ENCODE peak calls at places on chromosomes 3 and 15, in four cellular contexts. One of them, this sample, is unnamed.

GRCh38 chr3:52649461-52650210 is 36.1 kb downstream of the PBRM1 start:
- DNase-seq in left ventricle myocardium inferior: no peak
- DNase-seq in HFF-Myc: no peak
- DNase-seq in fibroblast of the aortic adventitia: peak
- DNase-seq in this sample: no peak

GRCh38 chr3:169914321-169914720 is 2.9 kb downstream of the SAMD7 start:
- DNase-seq in left ventricle myocardium inferior: no peak
- DNase-seq in HFF-Myc: peak
- DNase-seq in fibroblast of the aortic adventitia: peak
- DNase-seq in this sample: no peak

GRCh38 chr3:147411235-147411607 is 2.1 kb downstream of the ZIC1 start:
- DNase-seq in left ventricle myocardium inferior: no peak
- DNase-seq in HFF-Myc: no peak
- DNase-seq in fibroblast of the aortic adventitia: peak
- DNase-seq in this sample: no peak

GRCh38 chr15:73114064-73114463 is 61.8 kb downstream of the NEO1 start:
- DNase-seq in left ventricle myocardium inferior: no peak
- DNase-seq in HFF-Myc: no peak
- DNase-seq in fibroblast of the aortic adventitia: no peak
- DNase-seq in this sample: no peak

GRCh38 chr15:52066842-52067544 is 45.6 kb downstream of the BCL2L10 start:
- DNase-seq in left ventricle myocardium inferior: no peak
- DNase-seq in HFF-Myc: no peak
- DNase-seq in fibroblast of the aortic adventitia: no peak
- DNase-seq in this sample: no peak

GRCh38 chr3:123409443-123410148 is 39.3 kb downstream of the ADCY5 start:
- DNase-seq in left ventricle myocardium inferior: no peak
- DNase-seq in HFF-Myc: no peak
- DNase-seq in fibroblast of the aortic adventitia: no peak
- DNase-seq in this sample: no peak

GRCh38 chr15:48671381-48672022 is 26.0 kb upstream of the FBN1 start:
- DNase-seq in left ventricle myocardium inferior: peak
- DNase-seq in HFF-Myc: no peak
- DNase-seq in fibroblast of the aortic adventitia: peak
- DNase-seq in this sample: peak

GRCh38 chr15:78987891-78988360 is 43.1 kb upstream of the CTSH start:
- DNase-seq in left ventricle myocardium inferior: no peak
- DNase-seq in HFF-Myc: no peak
- DNase-seq in fibroblast of the aortic adventitia: no peak
- DNase-seq in this sample: no peak

GRCh38 chr15:41806291-41807181 is 21.4 kb upstream of the JMJD7 start:
- DNase-seq in left ventricle myocardium inferior: peak
- DNase-seq in HFF-Myc: no peak
- DNase-seq in fibroblast of the aortic adventitia: no peak
- DNase-seq in this sample: no peak

GRCh38 chr3:36511761-36512496 is 131.6 kb downstream of the STAC start:
- DNase-seq in left ventricle myocardium inferior: no peak
- DNase-seq in HFF-Myc: no peak
- DNase-seq in fibroblast of the aortic adventitia: no peak
- DNase-seq in this sample: no peak

GRCh38 chr15:52040167-52040900 is 21.3 kb downstream of the MAPK6 start:
- DNase-seq in left ventricle myocardium inferior: no peak
- DNase-seq in HFF-Myc: no peak
- DNase-seq in fibroblast of the aortic adventitia: peak
- DNase-seq in this sample: no peak

GRCh38 chr15:87713405-87713995 is 543.0 kb downstream of the NTRK3 start:
- DNase-seq in left ventricle myocardium inferior: no peak
- DNase-seq in HFF-Myc: no peak
- DNase-seq in fibroblast of the aortic adventitia: no peak
- DNase-seq in this sample: no peak

GRCh38 chr3:12478326-12478725 is 6.0 kb upstream of the TSEN2 start:
- DNase-seq in left ventricle myocardium inferior: no peak
- DNase-seq in HFF-Myc: no peak
- DNase-seq in fibroblast of the aortic adventitia: no peak
- DNase-seq in this sample: no peak

GRCh38 chr3:151281671-151282334 is 3.5 kb upstream of the P2RY14 start:
- DNase-seq in left ventricle myocardium inferior: no peak
- DNase-seq in HFF-Myc: no peak
- DNase-seq in fibroblast of the aortic adventitia: peak
- DNase-seq in this sample: no peak

GRCh38 chr3:151282921-151283320 is 4.6 kb upstream of the P2RY14 start:
- DNase-seq in left ventricle myocardium inferior: no peak
- DNase-seq in HFF-Myc: peak
- DNase-seq in fibroblast of the aortic adventitia: peak
- DNase-seq in this sample: no peak

GRCh38 chr3:151276038-151277027 is 2.0 kb downstream of the P2RY14 start:
- DNase-seq in left ventricle myocardium inferior: no peak
- DNase-seq in HFF-Myc: no peak
- DNase-seq in fibroblast of the aortic adventitia: no peak
- DNase-seq in this sample: no peak

GRCh38 chr3:151283387-151283786 is 5.0 kb upstream of the P2RY14 start:
- DNase-seq in left ventricle myocardium inferior: no peak
- DNase-seq in HFF-Myc: no peak
- DNase-seq in fibroblast of the aortic adventitia: no peak
- DNase-seq in this sample: no peak

GRCh38 chr3:151278223-151278622 is at the start of gene P2RY14:
- DNase-seq in left ventricle myocardium inferior: no peak
- DNase-seq in HFF-Myc: no peak
- DNase-seq in fibroblast of the aortic adventitia: no peak
- DNase-seq in this sample: no peak
- H3K4me3 ChIP-seq in left ventricle myocardium inferior: peak
- H3K4me3 ChIP-seq in HFF-Myc: no peak
- H3K4me3 ChIP-seq in fibroblast of the aortic adventitia: no peak
- H3K4me3 ChIP-seq in this sample: no peak

GRCh38 chr3:112132554-112132953 is 494 bp downstream of the GCSAM start:
- DNase-seq in left ventricle myocardium inferior: no peak
- DNase-seq in HFF-Myc: no peak
- DNase-seq in fibroblast of the aortic adventitia: no peak
- DNase-seq in this sample: no peak
- H3K4me3 ChIP-seq in left ventricle myocardium inferior: no peak
- H3K4me3 ChIP-seq in HFF-Myc: no peak
- H3K4me3 ChIP-seq in fibroblast of the aortic adventitia: no peak
- H3K4me3 ChIP-seq in this sample: no peak

GRCh38 chr3:159858650-159859049 is 130.0 kb upstream of the IL12A start:
- DNase-seq in left ventricle myocardium inferior: no peak
- DNase-seq in HFF-Myc: no peak
- DNase-seq in fibroblast of the aortic adventitia: no peak
- DNase-seq in this sample: no peak
- H3K4me3 ChIP-seq in left ventricle myocardium inferior: peak
- H3K4me3 ChIP-seq in HFF-Myc: no peak
- H3K4me3 ChIP-seq in fibroblast of the aortic adventitia: no peak
- H3K4me3 ChIP-seq in this sample: no peak

DNA sequence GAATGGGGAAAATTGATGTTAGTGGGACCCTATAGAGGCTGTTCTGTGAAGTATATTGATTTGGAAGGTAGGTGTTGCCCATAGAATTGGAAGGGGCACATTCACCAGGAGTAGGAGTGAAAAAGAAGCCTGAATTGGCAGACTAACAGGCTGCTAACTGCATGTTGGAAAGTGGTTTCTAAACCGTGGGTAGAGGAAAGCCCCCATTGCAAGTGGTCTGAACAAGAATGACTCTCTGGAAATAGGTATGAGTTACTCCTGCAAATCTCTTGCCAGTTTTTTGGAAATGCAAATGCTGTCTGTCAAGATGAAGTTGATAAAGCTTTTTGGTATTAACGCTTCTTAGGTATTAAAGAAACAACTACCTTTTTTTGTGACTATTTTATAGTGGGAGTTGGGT is 3.5 kb downstream of the UBE2E1 start:
- DNase-seq in left ventricle myocardium inferior: no peak
- DNase-seq in HFF-Myc: no peak
- DNase-seq in fibroblast of the aortic adventitia: no peak
- DNase-seq in this sample: no peak
- H3K4me3 ChIP-seq in left ventricle myocardium inferior: peak
- H3K4me3 ChIP-seq in HFF-Myc: peak
- H3K4me3 ChIP-seq in fibroblast of the aortic adventitia: no peak
- H3K4me3 ChIP-seq in this sample: no peak

DNA sequence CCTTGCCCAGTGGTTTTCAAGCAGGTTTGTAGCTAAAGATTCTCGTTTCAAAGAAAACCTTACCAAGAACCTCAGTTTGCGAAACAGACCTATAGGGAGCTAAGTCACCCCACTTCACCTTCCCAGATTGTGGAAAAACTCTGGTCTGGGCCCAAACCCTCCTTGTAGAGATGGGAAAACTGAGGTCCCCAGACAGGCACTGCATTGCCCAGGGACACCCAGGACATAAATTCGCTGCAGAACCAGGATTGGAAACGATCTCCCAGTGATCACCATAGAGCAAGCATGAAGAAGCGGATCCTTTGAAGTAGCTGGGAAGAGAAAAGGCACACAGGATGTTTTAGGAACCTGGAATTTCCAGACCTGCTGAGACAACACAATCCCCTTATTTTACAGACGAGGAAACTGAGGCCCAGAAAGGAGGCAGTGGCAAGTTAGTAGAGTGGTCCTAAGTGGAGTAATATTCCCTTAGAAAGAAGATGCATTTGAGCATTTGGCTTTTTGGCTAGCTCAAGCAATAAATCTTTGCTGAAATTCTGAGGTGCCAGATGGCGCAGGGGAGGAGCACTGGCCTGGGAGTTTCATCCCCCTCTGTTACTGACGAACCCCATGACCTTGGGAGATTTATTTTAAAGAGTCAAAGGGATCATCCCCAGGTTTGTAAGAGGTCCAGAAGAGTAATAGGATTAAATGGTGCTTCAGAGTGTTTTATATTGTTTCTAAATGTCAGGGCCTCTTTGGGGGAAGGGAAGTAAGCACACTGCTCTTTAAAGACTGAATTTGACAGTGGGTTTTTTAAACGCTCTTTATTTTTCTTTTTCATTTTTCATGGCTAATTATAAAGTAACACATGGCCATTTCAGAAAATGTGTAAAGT is 85.3 kb upstream of the PIAS1 start:
- DNase-seq in left ventricle myocardium inferior: no peak
- DNase-seq in HFF-Myc: no peak
- DNase-seq in fibroblast of the aortic adventitia: no peak
- DNase-seq in this sample: no peak
- H3K4me3 ChIP-seq in left ventricle myocardium inferior: peak
- H3K4me3 ChIP-seq in HFF-Myc: peak
- H3K4me3 ChIP-seq in fibroblast of the aortic adventitia: peak
- H3K4me3 ChIP-seq in this sample: no peak

DNA sequence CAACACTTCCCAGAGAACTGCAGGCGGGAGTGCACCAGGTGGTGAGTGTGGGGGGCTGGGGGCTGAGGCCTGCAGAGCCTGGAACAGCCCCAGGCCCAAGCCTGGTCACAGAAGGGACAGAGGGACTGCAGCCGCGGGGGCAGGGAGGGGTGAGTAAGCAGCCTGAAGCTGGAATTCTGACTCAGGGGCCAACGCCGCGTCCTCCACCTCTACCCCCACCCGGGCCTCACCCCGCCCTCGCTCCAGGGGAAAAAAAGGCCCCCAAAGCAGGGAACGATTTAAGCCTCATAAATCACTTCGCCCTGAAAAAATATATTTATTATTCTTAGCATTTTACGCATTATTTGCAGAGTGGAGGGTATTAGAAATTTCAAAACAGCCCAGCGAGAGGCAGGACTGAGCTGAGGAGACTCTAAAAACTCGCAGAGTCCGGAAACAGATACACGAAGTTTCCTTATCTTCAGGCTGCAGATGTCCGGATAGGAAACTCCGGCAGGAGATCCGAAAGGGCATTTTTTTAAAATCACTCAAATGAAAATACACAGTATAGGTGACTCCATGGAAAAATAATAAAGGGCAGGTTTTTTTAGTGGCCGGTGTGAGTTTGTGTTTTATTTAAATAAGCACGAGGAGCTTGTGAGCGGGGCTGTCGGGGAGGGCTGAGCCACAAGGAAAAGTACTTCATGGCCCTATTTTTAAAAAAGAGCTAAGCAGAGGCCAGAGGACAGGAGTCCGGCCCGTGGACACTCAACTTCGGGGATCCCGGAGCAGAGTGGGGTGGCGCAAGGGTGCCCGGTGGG is 9.9 kb downstream of the GATA2 start:
- DNase-seq in left ventricle myocardium inferior: no peak
- DNase-seq in HFF-Myc: peak
- DNase-seq in fibroblast of the aortic adventitia: peak
- DNase-seq in this sample: no peak
- H3K4me3 ChIP-seq in left ventricle myocardium inferior: peak
- H3K4me3 ChIP-seq in HFF-Myc: peak
- H3K4me3 ChIP-seq in fibroblast of the aortic adventitia: no peak
- H3K4me3 ChIP-seq in this sample: peak

GRCh38 chr3:156751461-156752025 is 74.6 kb upstream of the LEKR1 start:
- DNase-seq in left ventricle myocardium inferior: peak
- DNase-seq in HFF-Myc: peak
- DNase-seq in fibroblast of the aortic adventitia: peak
- DNase-seq in this sample: peak
- H3K4me3 ChIP-seq in left ventricle myocardium inferior: peak
- H3K4me3 ChIP-seq in HFF-Myc: peak
- H3K4me3 ChIP-seq in fibroblast of the aortic adventitia: peak
- H3K4me3 ChIP-seq in this sample: no peak

GRCh38 chr3:119637679-119638525 is 22.5 kb downstream of the POPDC2 start:
- DNase-seq in left ventricle myocardium inferior: no peak
- DNase-seq in HFF-Myc: peak
- DNase-seq in fibroblast of the aortic adventitia: peak
- DNase-seq in this sample: no peak
- H3K4me3 ChIP-seq in left ventricle myocardium inferior: peak
- H3K4me3 ChIP-seq in HFF-Myc: no peak
- H3K4me3 ChIP-seq in fibroblast of the aortic adventitia: no peak
- H3K4me3 ChIP-seq in this sample: no peak

DNA sequence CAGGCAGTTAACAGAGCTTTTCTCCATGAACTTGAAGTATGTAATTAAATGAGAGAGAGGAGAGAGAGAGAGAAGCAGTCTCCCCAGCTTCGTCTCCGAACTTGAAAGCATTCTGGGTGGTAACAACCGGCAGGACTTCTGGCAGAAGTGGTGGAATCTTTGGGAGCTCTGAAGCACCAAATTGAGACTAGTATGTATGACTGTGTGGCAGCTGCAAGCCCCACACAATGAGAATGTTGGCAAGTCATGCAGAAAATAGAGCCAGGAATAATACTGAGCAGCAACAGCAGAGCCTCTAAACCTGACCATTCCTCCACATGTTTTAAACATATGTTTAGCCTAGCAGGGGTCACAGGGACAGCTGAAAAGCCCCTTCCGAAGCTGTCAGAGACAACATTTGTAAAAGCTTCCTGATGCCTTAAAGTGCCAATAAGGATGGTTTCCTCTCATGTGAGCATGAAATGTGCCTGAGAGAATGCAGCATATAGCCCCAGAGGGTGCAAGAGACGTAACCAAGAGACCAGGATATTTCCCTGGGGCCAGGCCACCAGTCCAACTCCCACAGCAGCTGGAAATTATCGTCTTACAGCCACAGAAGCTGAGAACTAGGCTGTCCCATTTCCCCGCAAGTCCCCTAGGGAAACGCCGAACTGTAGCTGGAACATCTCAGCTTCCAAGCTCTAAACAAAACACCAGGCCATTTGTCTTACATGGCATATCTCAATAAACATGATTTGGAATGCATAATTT is 178.5 kb upstream of the CCDC54 start:
- DNase-seq in left ventricle myocardium inferior: peak
- DNase-seq in HFF-Myc: peak
- DNase-seq in fibroblast of the aortic adventitia: peak
- DNase-seq in this sample: no peak
- H3K4me3 ChIP-seq in left ventricle myocardium inferior: peak
- H3K4me3 ChIP-seq in HFF-Myc: no peak
- H3K4me3 ChIP-seq in fibroblast of the aortic adventitia: no peak
- H3K4me3 ChIP-seq in this sample: no peak

This sample was measured in ovary.